ENCODE peak calls at places on chromosomes 5 and 9, in ten cellular contexts. One of them, this sample, is unnamed.
A peak's percentile ranks its signal among the peaks of the same experiment; 100 is the strongest.

GRCh38 chr5:172904643-172905345 is 54.4 kb upstream of the RPL26L1 start:
- DNase-seq in EL: peak; percentile 86
- DNase-seq in stromal cell of bone marrow: no peak
- DNase-seq in neural progenitor cell: no peak
- DNase-seq in HFF-Myc: no peak
- DNase-seq in HT1080: no peak
- DNase-seq in SK-N-SH: peak; percentile 58
- DNase-seq in ELR: peak; percentile 86
- DNase-seq in stimulated activated CD4-positive, alpha-beta T cell treated with anti-CD3 and anti-CD28 coated beads, Interleukin-2, amount 100 ng/mL, for 48 hours: no peak
- DNase-seq in activated T-cell treated with anti-CD3 and anti-CD28 coated beads for 1 hour: no peak
- DNase-seq in this sample: no peak

GRCh38 chr9:78009156-78009555 is 22.5 kb downstream of the GNAQ start:
- DNase-seq in activated T-cell treated with anti-CD3 and anti-CD28 coated beads for 1 hour: no peak
- DNase-seq in EL: no peak
- DNase-seq in stimulated activated CD4-positive, alpha-beta T cell treated with anti-CD3 and anti-CD28 coated beads, Interleukin-2, amount 100 ng/mL, for 48 hours: no peak
- DNase-seq in HFF-Myc: no peak
- DNase-seq in neural progenitor cell: no peak
- DNase-seq in stromal cell of bone marrow: no peak
- DNase-seq in ELR: no peak
- DNase-seq in SK-N-SH: no peak
- DNase-seq in HT1080: no peak
- DNase-seq in this sample: no peak

GRCh38 chr9:15231788-15232635 is 75.0 kb downstream of the TTC39B start:
- DNase-seq in stromal cell of bone marrow: no peak
- DNase-seq in stimulated activated CD4-positive, alpha-beta T cell treated with anti-CD3 and anti-CD28 coated beads, Interleukin-2, amount 100 ng/mL, for 48 hours: peak; percentile 25
- DNase-seq in HFF-Myc: no peak
- DNase-seq in activated T-cell treated with anti-CD3 and anti-CD28 coated beads for 1 hour: no peak
- DNase-seq in neural progenitor cell: peak; percentile 68
- DNase-seq in EL: peak; percentile 28
- DNase-seq in SK-N-SH: peak; percentile 58
- DNase-seq in HT1080: peak; percentile 25
- DNase-seq in ELR: peak; percentile 52
- DNase-seq in this sample: no peak

GRCh38 chr5:17105744-17106450 is 111.5 kb upstream of the BASP1 start:
- DNase-seq in EL: peak; percentile 78
- DNase-seq in HFF-Myc: peak; percentile 91
- DNase-seq in HT1080: peak; percentile 88
- DNase-seq in stromal cell of bone marrow: peak; percentile 94
- DNase-seq in neural progenitor cell: no peak
- DNase-seq in SK-N-SH: no peak
- DNase-seq in ELR: peak; percentile 79
- DNase-seq in stimulated activated CD4-positive, alpha-beta T cell treated with anti-CD3 and anti-CD28 coated beads, Interleukin-2, amount 100 ng/mL, for 48 hours: no peak
- DNase-seq in activated T-cell treated with anti-CD3 and anti-CD28 coated beads for 1 hour: no peak
- DNase-seq in this sample: peak; percentile 81

GRCh38 chr5:95871407-95871806 is 48.9 kb upstream of the GLRX start:
- DNase-seq in HFF-Myc: no peak
- DNase-seq in ELR: no peak
- DNase-seq in activated T-cell treated with anti-CD3 and anti-CD28 coated beads for 1 hour: no peak
- DNase-seq in stimulated activated CD4-positive, alpha-beta T cell treated with anti-CD3 and anti-CD28 coated beads, Interleukin-2, amount 100 ng/mL, for 48 hours: no peak
- DNase-seq in neural progenitor cell: no peak
- DNase-seq in HT1080: no peak
- DNase-seq in stromal cell of bone marrow: no peak
- DNase-seq in EL: no peak
- DNase-seq in SK-N-SH: no peak
- DNase-seq in this sample: no peak

GRCh38 chr9:111148390-111148993 is 110.2 kb upstream of the LPAR1 start:
- DNase-seq in ELR: peak; percentile 62
- DNase-seq in neural progenitor cell: no peak
- DNase-seq in HT1080: no peak
- DNase-seq in EL: peak; percentile 82
- DNase-seq in stimulated activated CD4-positive, alpha-beta T cell treated with anti-CD3 and anti-CD28 coated beads, Interleukin-2, amount 100 ng/mL, for 48 hours: no peak
- DNase-seq in SK-N-SH: peak; percentile 17
- DNase-seq in activated T-cell treated with anti-CD3 and anti-CD28 coated beads for 1 hour: no peak
- DNase-seq in stromal cell of bone marrow: no peak
- DNase-seq in HFF-Myc: no peak
- DNase-seq in this sample: peak; percentile 23

GRCh38 chr5:131998431-131999040 is 12.9 kb downstream of the ACSL6 start:
- DNase-seq in HFF-Myc: no peak
- DNase-seq in EL: no peak
- DNase-seq in stimulated activated CD4-positive, alpha-beta T cell treated with anti-CD3 and anti-CD28 coated beads, Interleukin-2, amount 100 ng/mL, for 48 hours: no peak
- DNase-seq in activated T-cell treated with anti-CD3 and anti-CD28 coated beads for 1 hour: no peak
- DNase-seq in stromal cell of bone marrow: no peak
- DNase-seq in neural progenitor cell: no peak
- DNase-seq in SK-N-SH: no peak
- DNase-seq in ELR: no peak
- DNase-seq in HT1080: no peak
- DNase-seq in this sample: no peak

GRCh38 chr9:88775037-88775471 is 216.2 kb upstream of the S1PR3 start:
- DNase-seq in EL: peak; percentile 85
- DNase-seq in HFF-Myc: no peak
- DNase-seq in stimulated activated CD4-positive, alpha-beta T cell treated with anti-CD3 and anti-CD28 coated beads, Interleukin-2, amount 100 ng/mL, for 48 hours: no peak
- DNase-seq in SK-N-SH: no peak
- DNase-seq in HT1080: peak; percentile 39
- DNase-seq in stromal cell of bone marrow: peak; percentile 88
- DNase-seq in ELR: peak; percentile 81
- DNase-seq in activated T-cell treated with anti-CD3 and anti-CD28 coated beads for 1 hour: no peak
- DNase-seq in neural progenitor cell: no peak
- DNase-seq in this sample: peak; percentile 90

GRCh38 chr9:34279431-34279830 is 49.6 kb downstream of the KIF24 start:
- DNase-seq in neural progenitor cell: no peak
- DNase-seq in stromal cell of bone marrow: no peak
- DNase-seq in HT1080: peak; percentile 67
- DNase-seq in SK-N-SH: peak; percentile 39
- DNase-seq in activated T-cell treated with anti-CD3 and anti-CD28 coated beads for 1 hour: no peak
- DNase-seq in stimulated activated CD4-positive, alpha-beta T cell treated with anti-CD3 and anti-CD28 coated beads, Interleukin-2, amount 100 ng/mL, for 48 hours: no peak
- DNase-seq in HFF-Myc: no peak
- DNase-seq in ELR: peak; percentile 38
- DNase-seq in EL: peak; percentile 44
- DNase-seq in this sample: no peak